ENCODE peak calls at places on chromosome 16, in nine cellular contexts. U is neural crest cell, V is memory B cell, F is caudate nucleus, W is T-helper 9 cell, D is ascending aorta, N is neural progenitor cell, E is aorta, K is HFFc6. Y is an unnamed sample.

GRCh38 chr16:1613240-1613639 is 1.1 kb downstream of the CRAMP1 start:
- DNase-seq in D (no peak), K (no peak), N (peak; percentile 30), U (no peak), E (no peak), F (no peak), W (no peak), V (no peak), Y (peak; percentile 13)

GRCh38 chr16:15502041-15502725 is 67.8 kb downstream of the BMERB1 start:
- DNase-seq in N (no peak), D (no peak), V (no peak), E (no peak), K (peak; percentile 79), F (peak; percentile 57), W (no peak), U (no peak), Y (no peak)

GRCh38 chr16:50096791-50097190 is 31.0 kb downstream of the HEATR3 start:
- DNase-seq in F (no peak), W (no peak), D (no peak), U (no peak), K (peak; percentile 81), V (no peak), N (no peak), E (no peak), Y (no peak)

GRCh38 chr16:70735141-70735979 is 49.5 kb upstream of the MTSS2 start:
- DNase-seq in F (no peak), W (no peak), E (no peak), K (peak; percentile 84), D (no peak), U (no peak), N (peak; percentile 53), V (no peak), Y (no peak)

GRCh38 chr16:68411086-68411485 is 37.2 kb downstream of the SMPD3 start:
- DNase-seq in K (no peak), F (no peak), E (peak; percentile 36), V (no peak), N (no peak), W (no peak), U (no peak), D (no peak), Y (no peak)

GRCh38 chr16:70681382-70682238 is 4.2 kb downstream of the MTSS2 start:
- DNase-seq in F (peak; percentile 92), N (no peak), W (no peak), U (peak; percentile 57), V (no peak), E (peak; percentile 70), D (no peak), K (no peak), Y (no peak)

GRCh38 chr16:29644338-29644857 is 18.6 kb upstream of the SPN start:
- DNase-seq in E (no peak), U (no peak), F (no peak), N (no peak), D (no peak), V (no peak), K (no peak), W (no peak), Y (no peak)

GRCh38 chr16:11084484-11085024 is 140.2 kb downstream of the CLEC16A start:
- DNase-seq in N (no peak), F (no peak), W (no peak), E (no peak), U (no peak), K (peak; percentile 80), V (no peak), D (no peak), Y (no peak)

GRCh38 chr16:87017388-87018012 is 299.7 kb downstream of the C16orf95 start:
- DNase-seq in D (no peak), N (peak; percentile 51), V (no peak), F (no peak), K (peak; percentile 81), W (no peak), E (no peak), U (no peak), Y (no peak)

GRCh38 chr16:359067-359763 is 6.7 kb upstream of the AXIN1 start:
- DNase-seq in V (no peak), N (no peak), U (no peak), K (no peak), F (no peak), D (no peak), E (peak; percentile 72), W (no peak), Y (no peak)

GRCh38 chr16:72083778-72084404 is 9.5 kb downstream of the TXNL4B start:
- DNase-seq in U (no peak), E (no peak), V (no peak), K (no peak), D (no peak), F (no peak), W (no peak), N (no peak), Y (no peak)

GRCh38 chr16:85028638-85029412 is 1.2 kb downstream of the KIAA0513 start:
- DNase-seq in K (peak; percentile 62), V (peak; percentile 22), W (peak; percentile 69), U (no peak), D (peak; percentile 63), N (no peak), F (peak; percentile 81), E (peak; percentile 83), Y (no peak)

GRCh38 chr16:53968896-53969295 is 264.9 kb downstream of the FTO start:
- DNase-seq in F (no peak), W (no peak), V (no peak), U (no peak), N (no peak), D (no peak), K (peak; percentile 3), E (no peak), Y (no peak)

GRCh38 chr16:86523166-86523740 is 12.9 kb downstream of the FOXF1 start:
- DNase-seq in V (no peak), K (no peak), W (no peak), E (peak; percentile 31), U (no peak), F (no peak), D (no peak), N (no peak), Y (no peak)

GRCh38 chr16:48347191-48347860 is 37.9 kb downstream of the SIAH1 start:
- DNase-seq in W (no peak), F (no peak), K (no peak), N (no peak), E (no peak), V (no peak), U (no peak), D (no peak), Y (no peak)

GRCh38 chr16:17802566-17802965 is 331.8 kb upstream of the XYLT1 start:
- DNase-seq in F (no peak), K (peak; percentile 6), D (no peak), N (no peak), E (no peak), W (no peak), V (no peak), U (no peak), Y (no peak)

GRCh38 chr16:10088380-10088793 is 93.8 kb downstream of the GRIN2A start:
- DNase-seq in V (no peak), U (no peak), K (no peak), N (no peak), D (no peak), E (no peak), W (no peak), F (peak; percentile 18), Y (no peak)

GRCh38 chr16:88991813-88992350 is 14.9 kb upstream of the CBFA2T3 start:
- DNase-seq in W (no peak), K (no peak), V (no peak), U (no peak), D (no peak), F (no peak), N (no peak), E (no peak), Y (no peak)

Y was measured in naive B cell.